ENCODE peak calls at places on chromosome 17, in nine cellular contexts. O, E, A, H, B, C, J, D and R are unnamed samples.

GRCh38 chr17:41178843-41179616 is 1.0 kb upstream of the KRTAP4-2 start:
- DNase-seq in O (no peak), E (no peak), A (no peak), H (no peak), B (no peak), C (no peak), J (no peak), D (no peak), R (no peak)

GRCh38 chr17:29650407-29650806 is 27.7 kb upstream of the CORO6 start:
- DNase-seq in O (no peak), E (no peak), A (no peak), H (no peak), B (no peak), C (no peak), J (no peak), D (no peak), R (no peak)

GRCh38 chr17:72467841-72468653 is 347.2 kb downstream of the SOX9 start:
- DNase-seq in O (no peak), E (peak; percentile 72), A (no peak), H (no peak), B (no peak), C (no peak), J (no peak), D (no peak), R (no peak)

GRCh38 chr17:50681260-50682200 is 26.2 kb downstream of the ANKRD40 start:
- DNase-seq in O (no peak), E (peak; percentile 74), A (no peak), H (no peak), B (peak; percentile 47), C (no peak), J (no peak), D (no peak), R (no peak)

GRCh38 chr17:78342438-78343098 is 17.3 kb downstream of the SOCS3 start:
- DNase-seq in O (peak; percentile 64), E (no peak), A (no peak), H (peak; percentile 72), B (peak; percentile 74), C (no peak), J (no peak), D (no peak), R (peak; percentile 94)

GRCh38 chr17:47205419-47205963 is 3.7 kb upstream of the MYL4 start:
- DNase-seq in O (no peak), E (no peak), A (no peak), H (peak; percentile 37), B (peak; percentile 76), C (peak; percentile 52), J (peak; percentile 71), D (peak; percentile 68), R (no peak)

GRCh38 chr17:47730681-47731080 is 2.4 kb upstream of the TBX21 start:
- DNase-seq in O (no peak), E (no peak), A (no peak), H (no peak), B (peak; percentile 45), C (no peak), J (no peak), D (no peak), R (peak; percentile 55)

GRCh38 chr17:72538921-72539352 is 418.1 kb downstream of the SOX9 start:
- DNase-seq in O (no peak), E (no peak), A (no peak), H (no peak), B (no peak), C (no peak), J (no peak), D (no peak), R (no peak)

GRCh38 chr17:41496803-41497484 is 7.2 kb upstream of the KRT36 start:
- DNase-seq in O (no peak), E (peak; percentile 65), A (peak; percentile 63), H (no peak), B (peak; percentile 92), C (peak; percentile 64), J (peak; percentile 62), D (peak; percentile 13), R (no peak)

GRCh38 chr17:49213399-49213798 is 2.9 kb downstream of the ABI3 start:
- DNase-seq in O (no peak), E (no peak), A (no peak), H (no peak), B (no peak), C (no peak), J (no peak), D (no peak), R (no peak)

GRCh38 chr17:79552405-79552804 is 58.4 kb downstream of the RBFOX3 start:
- DNase-seq in O (no peak), E (no peak), A (no peak), H (no peak), B (no peak), C (no peak), J (no peak), D (no peak), R (no peak)